ENCODE peak calls at places on chromosomes 3 and 15, in four cellular contexts. B, V, W and F are unnamed samples.
A peak's percentile ranks its signal among the peaks of the same experiment; 100 is the strongest.

GRCh38 chr15:31297880-31298456 is 28.7 kb upstream of the KLF13 start:
- DNase-seq in B (no peak), V (no peak), W (peak; percentile 59), F (no peak)

GRCh38 chr15:96362759-96363678 is 32.5 kb downstream of the NR2F2 start:
- DNase-seq in B (no peak), V (no peak), W (no peak), F (no peak)

GRCh38 chr15:40055576-40056293 is 16.8 kb upstream of the SRP14 start:
- DNase-seq in B (no peak), V (no peak), W (no peak), F (no peak)

GRCh38 chr3:59425942-59426341 is 376.1 kb upstream of the CFAP20DC start:
- DNase-seq in B (no peak), V (no peak), W (no peak), F (no peak)

GRCh38 chr3:158725348-158725966 is 6.8 kb downstream of the RARRES1 start:
- DNase-seq in B (peak; percentile 100), V (no peak), W (peak; percentile 60), F (peak; percentile 99)

GRCh38 chr3:180630360-180630759 is 28.4 kb downstream of the TTC14 start:
- DNase-seq in B (no peak), V (no peak), W (no peak), F (no peak)

GRCh38 chr3:79766474-79767193 is 1.2 kb downstream of the ROBO1 start:
- DNase-seq in B (no peak), V (no peak), W (peak; percentile 28), F (peak; percentile 11)

GRCh38 chr3:150216041-150216811 is 191.9 kb upstream of the TSC22D2 start:
- DNase-seq in B (peak; percentile 81), V (peak; percentile 69), W (peak; percentile 35), F (peak; percentile 28)

GRCh38 chr3:5757213-5757804 is 569.8 kb downstream of the EDEM1 start:
- DNase-seq in B (no peak), V (no peak), W (no peak), F (no peak)

GRCh38 chr3:64488938-64489337 is 198.9 kb downstream of the ADAMTS9 start:
- DNase-seq in B (no peak), V (no peak), W (no peak), F (no peak)

GRCh38 chr3:117149577-117149976 is 440.0 kb downstream of the TUSC7 start:
- DNase-seq in B (no peak), V (no peak), W (no peak), F (no peak)

GRCh38 chr3:61725851-61726333 is 164.5 kb downstream of the PTPRG start:
- DNase-seq in B (peak; percentile 82), V (no peak), W (peak; percentile 32), F (peak; percentile 86)

GRCh38 chr3:58009026-58009748 is 965 bp downstream of the FLNB start:
- DNase-seq in B (no peak), V (peak; percentile 66), W (peak; percentile 46), F (no peak)

GRCh38 chr3:81033690-81034089 is 727.8 kb downstream of the GBE1 start:
- DNase-seq in B (peak; percentile 1), V (no peak), W (no peak), F (no peak)

GRCh38 chr3:73835945-73836344 is 211.2 kb upstream of the PDZRN3 start:
- DNase-seq in B (no peak), V (no peak), W (no peak), F (no peak)

GRCh38 chr3:76028816-76029215 is 243.5 kb upstream of the ZNF717 start:
- DNase-seq in B (peak; percentile 41), V (no peak), W (no peak), F (no peak)

GRCh38 chr3:16728762-16729745 is 123.8 kb upstream of the DAZL start:
- DNase-seq in B (peak; percentile 67), V (no peak), W (no peak), F (peak; percentile 49)

GRCh38 chr3:13504161-13504831 is 24.2 kb downstream of the HDAC11 start:
- DNase-seq in B (no peak), V (peak; percentile 41), W (no peak), F (peak; percentile 68)

GRCh38 chr3:39990532-39990931 is 181.1 kb downstream of the MYRIP start:
- DNase-seq in B (peak; percentile 12), V (no peak), W (peak; percentile 58), F (peak; percentile 56)

GRCh38 chr15:96409231-96410138 is 79.0 kb downstream of the NR2F2 start:
- DNase-seq in B (peak; percentile 1), V (no peak), W (peak; percentile 37), F (peak; percentile 5)

GRCh38 chr3:35537265-35537664 is 102.1 kb upstream of the ARPP21 start:
- DNase-seq in B (no peak), V (no peak), W (no peak), F (no peak)

GRCh38 chr15:57324590-57324890 is 51.8 kb upstream of the CGNL1 start:
- DNase-seq in B (no peak), V (no peak), W (no peak), F (no peak)

GRCh38 chr3:177337548-177338331 is 140.5 kb upstream of the TBL1XR1 start:
- DNase-seq in B (peak; percentile 85), V (no peak), W (no peak), F (peak; percentile 52)

GRCh38 chr3:51672083-51672475 is 1.0 kb downstream of the TEX264 start:
- DNase-seq in B (no peak), V (no peak), W (no peak), F (no peak)

GRCh38 chr3:30720586-30721313 is 114.3 kb downstream of the TGFBR2 start:
- DNase-seq in B (peak; percentile 82), V (no peak), W (peak; percentile 37), F (peak; percentile 14)

GRCh38 chr15:66389859-66390382 is 3.2 kb downstream of the MAP2K1 start:
- DNase-seq in B (no peak), V (no peak), W (no peak), F (no peak)

GRCh38 chr15:87219650-87220615 is 1036.6 kb downstream of the NTRK3 start:
- DNase-seq in B (peak; percentile 68), V (no peak), W (no peak), F (no peak)

GRCh38 chr15:32866486-32867312 is 148.9 kb downstream of the GREM1 start:
- DNase-seq in B (no peak), V (no peak), W (no peak), F (no peak)

GRCh38 chr15:23629234-23629805 is 18.3 kb downstream of the MAGEL2 start:
- DNase-seq in B (no peak), V (no peak), W (peak; percentile 31), F (no peak)

GRCh38 chr3:62723636-62724217 is 151.5 kb downstream of the CADPS start:
- DNase-seq in B (no peak), V (no peak), W (no peak), F (no peak)

GRCh38 chr3:60756231-60756630 is 495.0 kb downstream of the FHIT start:
- DNase-seq in B (peak; percentile 47), V (no peak), W (no peak), F (no peak)

GRCh38 chr15:33113666-33114483 is 80.6 kb downstream of the FMN1 start:
- DNase-seq in B (no peak), V (no peak), W (no peak), F (peak; percentile 68)

GRCh38 chr3:114144909-114145688 is 33.8 kb downstream of the DRD3 start:
- DNase-seq in B (peak; percentile 98), V (no peak), W (no peak), F (peak; percentile 94)

GRCh38 chr15:91552555-91552954 is 301.0 kb upstream of the SLCO3A1 start:
- DNase-seq in B (peak; percentile 41), V (no peak), W (no peak), F (no peak)

DNA sequence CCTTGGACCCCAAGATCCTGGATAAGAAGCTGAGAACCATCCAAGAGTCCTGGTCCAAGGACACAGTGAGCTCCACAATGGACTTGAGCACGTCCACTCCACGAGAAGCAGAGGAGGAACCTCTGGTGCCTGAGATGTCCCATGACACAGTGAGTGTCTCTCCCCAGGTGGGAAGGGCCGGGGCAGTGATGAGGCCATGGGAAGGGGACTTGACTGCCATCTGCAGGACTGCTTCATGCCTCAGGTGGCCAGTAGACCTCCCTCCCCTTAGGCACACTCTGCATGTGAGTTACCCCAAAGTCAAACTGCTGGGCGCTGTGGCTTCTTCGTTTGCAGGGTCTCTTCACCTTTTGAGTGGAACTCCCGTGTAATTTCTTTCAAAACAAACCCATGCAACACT is 59.7 kb downstream of the CCDC33 start:
- DNase-seq in B (no peak), V (no peak), W (no peak), F (no peak)
- TF ChIP-seq CTCF in B (no peak), V (no peak), W (no peak), F (no peak)

GRCh38 chr3:47678446-47679338 is 100.0 kb upstream of the CSPG5 start:
- DNase-seq in B (no peak), V (no peak), W (no peak), F (no peak)
- H3K27ac ChIP-seq in B (no peak overlapping the region), V (no peak overlapping the region), W (no peak overlapping the region), F (no peak overlapping the region)

GRCh38 chr3:140943781-140944547 is 2.3 kb downstream of the SLC25A36 start:
- DNase-seq in B (no peak), V (no peak), W (no peak), F (no peak)
- H3K4me3 ChIP-seq in B (peak overlapping the region; percentile 74), V (peak overlapping the region; percentile 78), W (peak overlapping the region; percentile 93), F (no peak overlapping the region)

GRCh38 chr3:48989796-48990635 is at the start of gene P4HTM:
- DNase-seq in B (peak; percentile 91), V (peak; percentile 92), W (peak; percentile 94), F (peak; percentile 94)
- TF ChIP-seq CTCF in B (no peak), V (peak; percentile 31), W (peak; percentile 37), F (peak; percentile 57)

GRCh38 chr15:63243776-63244175 is 33.6 kb upstream of the APH1B start:
- DNase-seq in B (peak; percentile 70), V (no peak), W (no peak), F (no peak)

GRCh38 chr15:63243101-63243500 is 34.3 kb upstream of the APH1B start:
- DNase-seq in B (no peak), V (no peak), W (no peak), F (no peak)

GRCh38 chr15:63246691-63247464 is 30.5 kb upstream of the APH1B start:
- DNase-seq in B (peak; percentile 58), V (no peak), W (peak; percentile 55), F (peak; percentile 36)

GRCh38 chr15:63244976-63245645 is 32.3 kb upstream of the APH1B start:
- DNase-seq in B (peak; percentile 49), V (no peak), W (no peak), F (no peak)

DNA sequence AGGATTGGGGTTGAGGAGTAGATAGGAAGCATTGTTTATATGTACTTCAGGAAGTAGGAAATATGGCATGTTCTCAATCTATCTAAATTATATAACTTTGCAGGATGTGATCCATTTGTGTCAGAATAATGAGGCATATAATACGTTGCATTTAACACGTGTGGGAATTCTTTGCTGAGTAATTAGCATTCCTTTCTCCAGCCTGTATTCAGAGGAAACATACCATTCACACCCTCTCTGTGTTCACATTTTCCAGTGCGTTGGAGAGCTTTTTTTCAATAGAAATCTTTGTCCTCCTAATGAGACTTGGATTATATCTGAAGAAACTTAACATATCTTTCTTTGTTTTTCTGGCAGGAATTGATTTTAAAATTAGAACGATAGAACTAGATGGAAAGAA is 33.0 kb upstream of the APH1B start:
- DNase-seq in B (peak; percentile 85), V (no peak), W (no peak), F (no peak)
- H3K27ac ChIP-seq in B (peak overlapping the region; percentile 55), V (peak overlapping the region; percentile 69), W (peak overlapping the region; percentile 29), F (peak overlapping the region; percentile 17)